ENCODE peak calls at places on chromosomes 16 and 17, in ten cellular contexts. T is GM06990; O is activated CD4-positive, alpha-beta T cell treated with anti-CD3 and anti-CD28 coated beads, Interleukin-2, amount 50 U/mL, for 48 hours; N is T follicular helper cell; F is tibial artery; M is CD8-positive, alpha-beta memory T cell; U is fibroblast of mammary gland; X is sigmoid colon; B is colonic mucosa; I is T-helper 1 cell. C is an unnamed sample.

GRCh38 chr17:56918916-56919315 is 5.1 kb upstream of the TRIM25 start:
- DNase-seq in T (no peak), O (no peak), N (no peak), F (no peak), M (no peak), U (peak), X (no peak), B (no peak), I (no peak), C (no peak)

GRCh38 chr16:65336169-65336568 is 214.3 kb upstream of the CDH11 start:
- DNase-seq in T (no peak), O (no peak), N (no peak), F (no peak), M (no peak), U (peak), X (no peak), B (no peak), I (no peak), C (no peak)

GRCh38 chr16:25896412-25896811 is 204.7 kb downstream of the HS3ST4 start:
- DNase-seq in T (no peak), O (no peak), N (no peak), F (no peak), M (no peak), U (no peak), X (no peak), B (no peak), I (no peak), C (no peak)

GRCh38 chr17:28597606-28598383 is 1.0 kb downstream of the SPAG5 start:
- DNase-seq in T (no peak), O (no peak), N (no peak), F (no peak), M (no peak), U (no peak), X (no peak), B (no peak), I (no peak), C (no peak)

GRCh38 chr16:81492965-81493754 is 48.6 kb downstream of the CMIP start:
- DNase-seq in T (no peak), O (no peak), N (no peak), F (no peak), M (no peak), U (no peak), X (no peak), B (no peak), I (no peak), C (no peak)

GRCh38 chr16:85654251-85655115 is 34.3 kb downstream of the GINS2 start:
- DNase-seq in T (no peak), O (no peak), N (no peak), F (no peak), M (no peak), U (no peak), X (no peak), B (no peak), I (no peak), C (no peak)

GRCh38 chr17:82278786-82279379 is 5.4 kb upstream of the CSNK1D start:
- DNase-seq in T (no peak), O (no peak), N (no peak), F (no peak), M (no peak), U (no peak), X (no peak), B (no peak), I (no peak), C (no peak)

GRCh38 chr16:67548265-67549126 is 13.8 kb upstream of the CTCF start:
- DNase-seq in T (no peak), O (no peak), N (no peak), F (no peak), M (no peak), U (no peak), X (peak), B (no peak), I (no peak), C (no peak)

GRCh38 chr17:77036841-77037381 is 103.9 kb upstream of the SEC14L1 start:
- DNase-seq in T (no peak), O (no peak), N (no peak), F (no peak), M (no peak), U (no peak), X (no peak), B (no peak), I (no peak), C (no peak)

GRCh38 chr17:50902768-50903353 is 36.7 kb upstream of the TOB1 start:
- DNase-seq in T (no peak), O (no peak), N (no peak), F (no peak), M (no peak), U (no peak), X (no peak), B (no peak), I (no peak), C (no peak)

GRCh38 chr16:56275801-56276200 is 84.5 kb downstream of the GNAO1 start:
- DNase-seq in T (no peak), O (no peak), N (no peak), F (peak), M (no peak), U (no peak), X (no peak), B (no peak), I (no peak), C (no peak)

GRCh38 chr16:48409839-48410610 is 24.8 kb upstream of the SIAH1 start:
- DNase-seq in T (no peak), O (no peak), N (no peak), F (no peak), M (no peak), U (peak), X (no peak), B (peak), I (no peak), C (no peak)

GRCh38 chr17:83203073-83203471 is 123.7 kb downstream of the METRNL start:
- DNase-seq in T (no peak), O (no peak), N (no peak), F (peak), M (no peak), U (peak), X (peak), B (peak), I (no peak), C (peak)

GRCh38 chr17:9158545-9159452 is 137.5 kb downstream of the NTN1 start:
- DNase-seq in T (no peak), O (no peak), N (no peak), F (no peak), M (no peak), U (peak), X (peak), B (no peak), I (no peak), C (no peak)

GRCh38 chr17:17313350-17313991 is 10.3 kb downstream of the NT5M start:
- DNase-seq in T (peak), O (peak), N (peak), F (no peak), M (peak), U (no peak), X (peak), B (peak), I (peak), C (no peak)